ENCODE peak calls at places on chromosomes 13 and 19, in nine cellular contexts. T is NCI-H345; L is activated T-cell treated with anti-CD3 and anti-CD28 coated beads for 24 hours; E is HFF-Myc; C is stimulated activated CD4-positive, alpha-beta T cell treated with anti-CD3 and anti-CD28 coated beads, Interleukin-15, amount 100 ng/mL, for 1 hour; F is NCI-H1436; N is HTR-8/SVneo; S is HS-27A; X is skeletal muscle cell. O is an unnamed sample.

GRCh38 chr19:39223703-39224279 is 19.7 kb upstream of the SYCN start:
- DNase-seq in T (no peak), L (no peak), N (peak; percentile 49), E (no peak), X (no peak), S (no peak), F (no peak), C (no peak), O (no peak)

GRCh38 chr19:35223084-35223790 is 5.3 kb downstream of the FAM187B start:
- DNase-seq in C (no peak), S (no peak), N (no peak), L (no peak), T (no peak), E (no peak), F (no peak), X (no peak), O (no peak)

GRCh38 chr13:47110141-47110540 is 213.3 kb upstream of the HTR2A start:
- DNase-seq in E (no peak), N (no peak), X (no peak), C (no peak), S (no peak), F (no peak), T (no peak), L (no peak), O (no peak)

GRCh38 chr13:95601906-95602305 is 42.6 kb downstream of the DZIP1 start:
- DNase-seq in E (no peak), X (no peak), T (no peak), F (no peak), L (no peak), S (no peak), C (no peak), N (no peak), O (no peak)

GRCh38 chr13:25112856-25113255 is 16.9 kb downstream of the PABPC3 start:
- DNase-seq in C (no peak), L (no peak), F (no peak), N (no peak), T (no peak), S (no peak), X (no peak), E (no peak), O (no peak)

GRCh38 chr13:39405107-39405506 is 197.9 kb downstream of the LHFPL6 start:
- DNase-seq in L (no peak), T (no peak), C (no peak), E (no peak), F (no peak), S (no peak), N (no peak), X (no peak), O (no peak)

GRCh38 chr13:58630794-58631193 is 999.2 kb downstream of the PCDH17 start:
- DNase-seq in E (no peak), T (no peak), L (no peak), C (no peak), X (peak; percentile 2), S (no peak), F (no peak), N (no peak), O (no peak)

GRCh38 chr19:38862321-38863059 is 12.7 kb upstream of the HNRNPL start:
- DNase-seq in L (no peak), T (peak; percentile 82), C (no peak), X (peak; percentile 65), F (peak; percentile 19), E (peak; percentile 71), S (no peak), N (peak; percentile 33), O (no peak)

GRCh38 chr19:38980583-38981374 is 5.2 kb upstream of the FBXO17 start:
- DNase-seq in F (no peak), C (no peak), S (no peak), X (no peak), L (no peak), E (no peak), T (no peak), N (no peak), O (no peak)

GRCh38 chr13:48491423-48492122 is 41.3 kb downstream of the RCBTB2 start:
- DNase-seq in F (no peak), T (no peak), C (no peak), N (no peak), X (no peak), S (no peak), E (no peak), L (no peak), O (no peak)

GRCh38 chr13:33918199-33918932 is 100.4 kb downstream of the RFC3 start:
- DNase-seq in F (no peak), N (peak; percentile 20), L (no peak), S (no peak), X (peak; percentile 73), T (no peak), E (peak; percentile 70), C (no peak), O (no peak)

GRCh38 chr13:52848455-52849190 is at the start of gene PCDH8:
- DNase-seq in N (no peak), C (no peak), S (no peak), X (no peak), E (no peak), L (no peak), T (peak; percentile 87), F (peak; percentile 72), O (no peak)

GRCh38 chr13:32903720-32904119 is 112.5 kb upstream of the KL start:
- DNase-seq in N (no peak), C (no peak), F (no peak), T (no peak), S (no peak), L (no peak), E (no peak), X (no peak), O (no peak)

GRCh38 chr19:30102666-30103065 is 160.6 kb downstream of the URI1 start:
- DNase-seq in S (no peak), E (no peak), F (no peak), L (no peak), T (no peak), C (no peak), X (no peak), N (no peak), O (no peak)

GRCh38 chr19:3374369-3375112 is 8.2 kb downstream of the NFIC start:
- DNase-seq in S (no peak), C (no peak), E (no peak), T (no peak), X (no peak), N (no peak), F (no peak), L (no peak), O (no peak)

GRCh38 chr13:23161176-23161825 is 19.5 kb upstream of the SGCG start:
- DNase-seq in F (no peak), E (no peak), X (no peak), L (no peak), N (no peak), S (no peak), T (no peak), C (no peak), O (no peak)

GRCh38 chr19:40365613-40366401 is 17.3 kb downstream of the PLD3 start:
- DNase-seq in X (peak; percentile 29), F (peak; percentile 76), C (no peak), N (peak; percentile 95), S (no peak), E (peak; percentile 14), L (peak; percentile 44), T (no peak), O (no peak)

GRCh38 chr19:1105217-1105872 is 1.6 kb downstream of the GPX4 start:
- DNase-seq in F (no peak), S (no peak), E (no peak), T (no peak), N (no peak), C (no peak), L (no peak), X (no peak), O (no peak)

GRCh38 chr19:47284324-47284899 is 9.7 kb downstream of the INAFM1 start:
- DNase-seq in N (peak; percentile 48), F (peak; percentile 50), E (peak; percentile 66), X (no peak), T (peak; percentile 55), C (no peak), S (no peak), L (peak; percentile 19), O (no peak)

GRCh38 chr19:50461066-50461875 is 15.0 kb upstream of the EMC10 start:
- DNase-seq in N (peak; percentile 90), S (peak; percentile 41), L (peak; percentile 50), E (peak; percentile 45), X (peak; percentile 23), T (peak; percentile 50), F (peak; percentile 75), C (peak; percentile 11), O (peak; percentile 48)

GRCh38 chr19:13505761-13506549 is at the start of gene CACNA1A:
- DNase-seq in F (no peak), N (no peak), X (no peak), S (no peak), T (no peak), L (no peak), C (no peak), E (no peak), O (no peak)

GRCh38 chr13:42549555-42549941 is 24.4 kb upstream of the TNFSF11 start:
- DNase-seq in E (no peak), N (no peak), S (no peak), L (no peak), X (no peak), T (no peak), F (no peak), C (no peak), O (no peak)

GRCh38 chr13:29859971-29860370 is 9.6 kb upstream of the UBL3 start:
- DNase-seq in L (no peak), X (peak; percentile 66), N (no peak), C (no peak), S (no peak), E (no peak), T (no peak), F (no peak), O (no peak)

GRCh38 chr13:94706854-94707399 is 5.4 kb downstream of the SOX21 start:
- DNase-seq in E (no peak), L (no peak), X (no peak), C (no peak), S (no peak), F (no peak), N (no peak), T (no peak), O (no peak)